ENCODE peak calls at places on chromosomes 12 and 14, in six cellular contexts. D is GM20000, Y is nephron progenitor cell, V is choroid plexus epithelial cell, L is left ventricle myocardium inferior, N is cardiac muscle cell. F is an unnamed sample.

GRCh38 chr14:73758392-73759182 is 44.4 kb upstream of the PNMA1 start:
- DNase-seq in Y (peak; percentile 75), V (peak; percentile 76), L (peak; percentile 67), D (peak; percentile 78), N (peak; percentile 70), F (peak; percentile 69)

GRCh38 chr12:105289114-105289904 is 41.2 kb upstream of the C12orf75 start:
- DNase-seq in D (no peak), N (no peak), V (peak; percentile 27), Y (no peak), L (no peak), F (peak; percentile 60)

GRCh38 chr12:62873826-62874448 is 61.0 kb downstream of the PPM1H start:
- DNase-seq in Y (no peak), L (no peak), D (no peak), N (no peak), V (no peak), F (no peak)

GRCh38 chr12:47551426-47551851 is 154.4 kb downstream of the RPAP3 start:
- DNase-seq in D (no peak), Y (no peak), V (peak; percentile 15), N (no peak), L (no peak), F (no peak)

GRCh38 chr12:98126637-98127335 is 388.6 kb upstream of the TMPO start:
- DNase-seq in L (no peak), V (no peak), D (no peak), Y (peak; percentile 5), N (no peak), F (no peak)

GRCh38 chr12:110744176-110744575 is 1.5 kb upstream of the PPP1CC start:
- DNase-seq in D (no peak), N (no peak), V (peak; percentile 32), L (no peak), Y (peak; percentile 11), F (no peak)

GRCh38 chr12:74541074-74541473 is 3.4 kb downstream of the ATXN7L3B start:
- DNase-seq in N (no peak), L (no peak), D (no peak), V (no peak), Y (no peak), F (no peak)

GRCh38 chr12:50003595-50003994 is 21.7 kb downstream of the RACGAP1 start:
- DNase-seq in V (peak; percentile 17), D (no peak), N (no peak), L (no peak), Y (no peak), F (peak; percentile 68)

GRCh38 chr14:100529561-100530031 is 57.6 kb downstream of the BEGAIN start:
- DNase-seq in V (no peak), L (peak; percentile 5), N (no peak), D (peak; percentile 7), Y (no peak), F (no peak)

GRCh38 chr12:108833757-108834472 is 23.5 kb downstream of the SSH1 start:
- DNase-seq in D (no peak), N (no peak), Y (no peak), V (peak; percentile 81), L (peak; percentile 86), F (peak; percentile 80)

GRCh38 chr14:94439453-94440057 is 13.0 kb downstream of the SERPINA11 start:
- DNase-seq in L (no peak), N (no peak), V (no peak), D (no peak), Y (no peak), F (no peak)

GRCh38 chr12:304815-305214 is 42.2 kb upstream of the SLC6A13 start:
- DNase-seq in L (no peak), Y (no peak), D (no peak), N (no peak), V (no peak), F (peak; percentile 33)

GRCh38 chr14:51448831-51449665 is 202.7 kb upstream of the FRMD6 start:
- DNase-seq in N (no peak), V (peak; percentile 52), L (peak; percentile 39), D (no peak), Y (no peak), F (peak; percentile 80)

GRCh38 chr14:22472466-22472865 is 116.6 kb downstream of the DAD1 start:
- DNase-seq in V (no peak), Y (no peak), N (no peak), L (no peak), D (no peak), F (no peak)

GRCh38 chr14:70919774-70920173 is 12.5 kb downstream of the PCNX1 start:
- DNase-seq in N (peak; percentile 29), Y (no peak), V (peak; percentile 66), D (no peak), L (no peak), F (peak; percentile 56)

GRCh38 chr14:94575730-94576585 is 5.3 kb upstream of the SERPINA5 start:
- DNase-seq in Y (no peak), D (no peak), V (peak; percentile 92), L (no peak), N (no peak), F (peak; percentile 80)

GRCh38 chr12:106258226-106258625 is 10.4 kb upstream of the CKAP4 start:
- DNase-seq in N (no peak), Y (no peak), V (no peak), D (no peak), L (no peak), F (no peak)

GRCh38 chr14:44462372-44462771 is 44.7 kb downstream of the FSCB start:
- DNase-seq in Y (no peak), N (no peak), L (no peak), D (no peak), V (no peak), F (no peak)

GRCh38 chr14:37559386-37559785 is 35.7 kb downstream of the FOXA1 start:
- DNase-seq in Y (no peak), N (no peak), D (no peak), V (peak; percentile 57), L (no peak), F (peak; percentile 57)

GRCh38 chr12:12194206-12194605 is 72.6 kb downstream of the LRP6 start:
- DNase-seq in N (no peak), L (no peak), V (peak; percentile 40), D (no peak), Y (no peak), F (peak; percentile 64)

GRCh38 chr12:124568431-124569374 is 1.3 kb upstream of the NCOR2 start:
- DNase-seq in Y (peak; percentile 52), D (peak; percentile 79), N (peak; percentile 27), V (peak; percentile 98), L (peak; percentile 81), F (peak; percentile 98)

GRCh38 chr12:65825573-65826512 is 1.6 kb downstream of the HMGA2 start:
- DNase-seq in N (peak; percentile 80), D (peak; percentile 60), L (no peak), V (peak; percentile 52), Y (peak; percentile 57), F (no peak)

GRCh38 chr12:57173089-57173488 is 25.7 kb upstream of the LRP1-AS start:
- DNase-seq in N (peak; percentile 23), V (no peak), D (peak; percentile 68), L (no peak), Y (peak; percentile 45), F (no peak)

GRCh38 chr12:16691624-16692023 is 85.7 kb upstream of the LMO3 start:
- DNase-seq in N (no peak), L (no peak), Y (no peak), V (no peak), D (no peak), F (no peak)

GRCh38 chr12:110091136-110091711 is 32.9 kb upstream of the IFT81 start:
- DNase-seq in N (no peak), D (no peak), L (no peak), Y (no peak), V (no peak), F (no peak)

GRCh38 chr12:104213952-104214351 is 1.6 kb upstream of the TXNRD1 start:
- DNase-seq in V (peak; percentile 82), N (no peak), Y (no peak), D (no peak), L (no peak), F (peak; percentile 77)

GRCh38 chr14:34018564-34019244 is 67.8 kb upstream of the EGLN3 start:
- DNase-seq in Y (no peak), V (peak; percentile 31), D (peak; percentile 30), L (peak; percentile 54), N (no peak), F (no peak)

GRCh38 chr12:7605900-7606465 is 59.7 kb downstream of the APOBEC1 start:
- DNase-seq in V (no peak), L (no peak), D (no peak), N (no peak), Y (no peak), F (no peak)

GRCh38 chr12:131714759-131715158 is 3.9 kb downstream of the SFSWAP start:
- DNase-seq in D (no peak), Y (no peak), L (no peak), N (no peak), V (no peak), F (no peak)

GRCh38 chr14:72747652-72748051 is 146.2 kb downstream of the DPF3 start:
- DNase-seq in L (no peak), Y (no peak), V (no peak), D (no peak), N (no peak), F (no peak)

GRCh38 chr12:7856516-7856915 is 16.2 kb downstream of the SLC2A14 start:
- DNase-seq in N (no peak), D (no peak), L (no peak), Y (no peak), V (no peak), F (no peak)

GRCh38 chr14:20757963-20758362 is 10.2 kb upstream of the EDDM3B start:
- DNase-seq in Y (peak; percentile 9), N (peak; percentile 21), V (no peak), D (peak; percentile 18), L (no peak), F (no peak)
- TF ChIP-seq CTCF in Y (peak; percentile 25), N (no peak), V (no peak), D (peak; percentile 58), L (peak; percentile 62), F (no peak)

GRCh38 chr14:64636980-64637429 is 67.2 kb upstream of the PLEKHG3 start:
- DNase-seq in Y (no peak), N (no peak), D (no peak), V (no peak), L (no peak), F (no peak)
- TF ChIP-seq CTCF in Y (peak; percentile 20), N (no peak), D (no peak), V (no peak), L (peak; percentile 31), F (no peak)

GRCh38 chr14:66662374-66662773 is 154.4 kb downstream of the GPHN start:
- DNase-seq in V (peak; percentile 63), L (no peak), Y (no peak), N (no peak), D (no peak), F (no peak)
- TF ChIP-seq CTCF in V (peak; percentile 82), L (peak; percentile 58), Y (peak; percentile 26), N (peak; percentile 62), D (no peak), F (peak; percentile 50)

DNA sequence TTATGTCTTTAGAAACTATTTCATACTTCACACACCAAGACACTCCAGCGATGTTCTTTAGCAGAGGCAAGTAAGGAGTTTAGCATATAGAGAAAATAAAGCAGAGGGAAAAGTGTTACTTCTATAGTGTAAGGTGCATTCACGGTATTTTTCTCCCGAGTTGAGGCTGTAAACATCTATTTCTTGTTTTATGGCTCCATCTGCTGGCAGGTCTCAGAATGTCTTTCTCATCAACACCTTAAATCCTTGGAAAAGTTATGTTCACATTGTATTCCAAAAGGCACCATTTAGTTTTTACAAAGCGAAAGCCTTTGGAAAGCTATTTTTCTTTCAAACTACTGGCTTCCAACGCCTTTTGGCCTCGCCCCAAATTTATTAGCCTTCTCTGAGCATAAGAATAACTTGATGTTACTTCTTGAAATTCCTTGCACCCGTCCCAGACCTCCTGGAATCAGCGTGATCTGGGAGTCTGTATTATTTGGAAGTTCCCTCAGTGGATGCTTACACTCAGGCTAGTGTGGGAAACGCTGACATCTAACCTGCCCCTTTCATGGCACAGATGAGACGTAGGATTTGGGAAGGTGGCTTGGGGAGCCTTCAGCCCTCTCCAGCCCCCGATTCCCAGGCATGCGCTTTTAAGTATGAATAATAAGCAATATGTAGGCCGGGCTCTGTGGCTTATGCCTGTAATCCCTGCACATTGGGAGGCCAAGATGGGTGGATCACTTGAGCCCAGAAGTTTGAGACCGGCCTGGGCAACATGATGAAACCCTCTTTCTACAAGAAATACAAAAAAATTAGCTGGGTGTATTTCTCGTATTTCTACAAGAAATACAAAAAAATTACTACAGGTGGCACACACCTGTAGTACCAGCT is 1.9 kb upstream of the PIWIL1 start:
- DNase-seq in D (peak; percentile 73), N (peak; percentile 71), V (peak; percentile 76), Y (peak; percentile 57), L (no peak), F (peak; percentile 52)
- TF ChIP-seq CTCF in D (peak; percentile 43), N (peak; percentile 44), V (peak; percentile 67), Y (peak; percentile 72), L (peak; percentile 77), F (peak; percentile 47)